ENCODE peak calls at places on chromosomes 3 and 15, in seven cellular contexts. C is K562, W is GM12892, P is SK-N-SH, D is HepG2, S is GM12878, I is H1. N is an unnamed sample.

GRCh38 chr3:38834110-38834509 is 18.1 kb upstream of the SCN10A start:
- DNase-seq in C (peak; percentile 67), W (no peak), P (no peak), D (peak; percentile 50), S (no peak), I (peak; percentile 60), N (no peak)

GRCh38 chr3:139533781-139534443 is 5.6 kb downstream of the RBP1 start:
- DNase-seq in C (peak; percentile 23), W (no peak), P (peak; percentile 71), D (peak; percentile 35), S (no peak), I (no peak), N (no peak)

GRCh38 chr3:112531358-112531781 is 30.4 kb downstream of the ATG3 start:
- DNase-seq in C (peak; percentile 9), W (no peak), P (peak; percentile 27), D (peak; percentile 3), S (no peak), I (no peak), N (no peak)

GRCh38 chr3:29683306-29683993 is 402.6 kb downstream of the RBMS3 start:
- DNase-seq in C (peak; percentile 1), W (no peak), P (no peak), D (no peak), S (peak; percentile 60), I (no peak), N (no peak)

GRCh38 chr3:98282205-98282604 is at the start of gene OR5H2:
- DNase-seq in C (no peak), W (no peak), P (no peak), D (no peak), S (no peak), I (no peak), N (no peak)

GRCh38 chr15:87089551-87089950 is 1009.9 kb downstream of the AGBL1 start:
- DNase-seq in C (no peak), W (no peak), P (no peak), D (no peak), S (no peak), I (no peak), N (no peak)

GRCh38 chr3:118526758-118527526 is 507.7 kb downstream of the IGSF11 start:
- DNase-seq in C (no peak), W (no peak), P (no peak), D (no peak), S (peak; percentile 20), I (no peak), N (no peak)

GRCh38 chr3:118636841-118637240 is 397.8 kb downstream of the IGSF11 start:
- DNase-seq in C (peak; percentile 2), W (no peak), P (peak; percentile 7), D (peak; percentile 39), S (no peak), I (no peak), N (no peak)

GRCh38 chr3:188624384-188624783 is 470.4 kb downstream of the LPP start:
- DNase-seq in C (no peak), W (no peak), P (no peak), D (no peak), S (no peak), I (no peak), N (no peak)

GRCh38 chr3:151589311-151589710 is 128.4 kb upstream of the IGSF10 start:
- DNase-seq in C (no peak), W (no peak), P (no peak), D (no peak), S (no peak), I (no peak), N (no peak)

GRCh38 chr3:39146611-39147373 is 6.6 kb downstream of the CSRNP1 start:
- DNase-seq in C (peak; percentile 84), W (no peak), P (peak; percentile 61), D (peak; percentile 29), S (no peak), I (no peak), N (no peak)

GRCh38 chr3:37753428-37753827 is 108.3 kb upstream of the CTDSPL start:
- DNase-seq in C (no peak), W (no peak), P (no peak), D (no peak), S (no peak), I (no peak), N (no peak)

GRCh38 chr3:111838133-111838532 is 20.9 kb upstream of the PHLDB2 start:
- DNase-seq in C (no peak), W (no peak), P (no peak), D (no peak), S (no peak), I (no peak), N (no peak)

GRCh38 chr3:157127831-157128767 is 31.8 kb downstream of the CCNL1 start:
- DNase-seq in C (peak; percentile 79), W (no peak), P (no peak), D (peak; percentile 78), S (no peak), I (no peak), N (no peak)

GRCh38 chr3:12483364-12483763 is 916 bp upstream of the TSEN2 start:
- DNase-seq in C (peak; percentile 46), W (no peak), P (no peak), D (no peak), S (no peak), I (no peak), N (no peak)

GRCh38 chr15:89799011-89799924 is 15.4 kb downstream of the ANPEP start:
- DNase-seq in C (no peak), W (no peak), P (peak; percentile 17), D (no peak), S (no peak), I (no peak), N (no peak)

GRCh38 chr3:21435871-21436270 is 315.1 kb downstream of the ZNF385D start:
- DNase-seq in C (no peak), W (no peak), P (no peak), D (no peak), S (no peak), I (no peak), N (no peak)

GRCh38 chr15:98614681-98615080 is 33.7 kb upstream of the IGF1R start:
- DNase-seq in C (no peak), W (no peak), P (no peak), D (no peak), S (no peak), I (no peak), N (no peak)

GRCh38 chr15:92075764-92076163 is 222.3 kb downstream of the SLCO3A1 start:
- DNase-seq in C (no peak), W (no peak), P (no peak), D (no peak), S (no peak), I (no peak), N (no peak)

GRCh38 chr15:57333487-57333886 is 42.8 kb upstream of the CGNL1 start:
- DNase-seq in C (no peak), W (no peak), P (no peak), D (no peak), S (no peak), I (no peak), N (no peak)

GRCh38 chr3:61571516-61572336 is 10.4 kb downstream of the PTPRG start:
- DNase-seq in C (no peak), W (no peak), P (no peak), D (no peak), S (no peak), I (peak; percentile 39), N (no peak)

GRCh38 chr3:196207159-196207832 is 3.9 kb downstream of the ZDHHC19 start:
- DNase-seq in C (peak; percentile 63), W (no peak), P (peak; percentile 98), D (no peak), S (no peak), I (no peak), N (no peak)

GRCh38 chr3:186090884-186091283 is 18.0 kb downstream of the ETV5 start:
- DNase-seq in C (no peak), W (no peak), P (no peak), D (no peak), S (no peak), I (no peak), N (no peak)
- TF ChIP-seq POLR2AphosphoS5 in C (no peak), W (no peak), P (no peak), D (no peak), S (no peak), I (no peak), N (no peak)

GRCh38 chr3:136311971-136312370 is 61.8 kb downstream of the PCCB start:
- DNase-seq in C (no peak), W (no peak), P (no peak), D (no peak), S (no peak), I (no peak), N (no peak)

GRCh38 chr3:136305879-136306278 is 55.7 kb downstream of the PCCB start:
- DNase-seq in C (no peak), W (no peak), P (no peak), D (no peak), S (peak; percentile 8), I (no peak), N (no peak)

DNA sequence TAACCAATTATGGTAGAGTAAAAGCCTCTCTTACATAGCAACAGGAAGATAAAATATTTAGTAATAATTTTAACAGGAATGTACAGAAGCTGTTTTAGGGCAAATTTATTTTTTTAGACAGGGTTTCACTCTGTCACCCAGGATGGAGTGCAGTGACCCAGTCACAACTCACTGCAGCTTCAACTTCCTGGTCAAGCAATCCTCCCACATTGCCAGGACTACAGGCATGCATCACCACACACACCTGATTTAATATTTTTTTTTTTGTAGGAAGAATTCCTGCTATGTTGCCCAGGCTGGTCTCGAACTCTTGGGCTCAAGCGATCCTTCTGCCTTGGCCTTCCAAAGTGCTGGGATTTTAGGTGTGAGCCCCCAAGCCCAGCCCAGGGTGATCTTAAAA is 61.1 kb downstream of the PCCB start:
- DNase-seq in C (no peak), W (no peak), P (no peak), D (no peak), S (no peak), I (no peak), N (no peak)
- TF ChIP-seq TAF1 in C (no peak), W (no peak), P (no peak), D (no peak), S (no peak), I (no peak), N (no peak)

GRCh38 chr3:45670995-45671394 is 18.2 kb upstream of the SACM1L start:
- DNase-seq in C (no peak), W (no peak), P (no peak), D (no peak), S (no peak), I (no peak), N (no peak)
- TF ChIP-seq POLR2AphosphoS5 in C (no peak), W (no peak), P (no peak), D (no peak), S (no peak), I (no peak), N (no peak)

GRCh38 chr3:48897401-48898376 is 993 bp downstream of the SLC25A20 start:
- DNase-seq in C (peak; percentile 33), W (no peak), P (no peak), D (peak; percentile 89), S (no peak), I (no peak), N (no peak)

GRCh38 chr3:48898383-48899234 is at the start of gene SLC25A20:
- DNase-seq in C (peak; percentile 91), W (peak; percentile 90), P (peak; percentile 98), D (peak; percentile 80), S (peak; percentile 63), I (peak; percentile 95), N (peak; percentile 87)

GRCh38 chr3:48896991-48897390 is 1.7 kb downstream of the SLC25A20 start:
- DNase-seq in C (no peak), W (no peak), P (no peak), D (peak; percentile 78), S (no peak), I (no peak), N (no peak)

DNA sequence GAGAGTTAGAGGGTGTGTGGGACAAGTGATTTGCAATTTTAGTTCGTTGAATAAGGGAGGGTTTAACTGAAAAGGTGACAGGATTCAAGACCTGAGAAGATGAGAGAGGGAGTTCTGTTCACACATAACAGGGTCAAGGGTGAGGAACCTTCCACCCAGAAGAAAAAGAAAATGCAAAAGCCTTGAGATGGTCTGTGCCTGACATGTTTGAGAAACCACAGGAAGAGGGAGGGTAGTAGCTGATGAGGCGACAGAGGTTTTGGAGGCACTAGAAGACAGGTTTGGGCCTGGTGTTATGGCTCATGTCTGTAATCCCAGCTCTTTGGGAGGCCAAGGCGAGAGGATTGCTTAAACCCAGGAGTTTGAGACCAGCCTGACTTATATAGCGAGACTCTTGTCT is 616 bp upstream of the SLC25A20 start:
- DNase-seq in C (peak; percentile 8), W (no peak), P (no peak), D (no peak), S (no peak), I (no peak), N (no peak)
- TF ChIP-seq TAF1 in C (no peak), W (no peak), P (no peak), D (no peak), S (no peak), I (no peak), N (no peak)